ENCODE peak calls at places on chromosomes 7 and 10, in five cellular contexts. X, Q, N, A and O are unnamed samples.
A peak's percentile ranks its signal among the peaks of the same experiment; 100 is the strongest.

GRCh38 chr7:74025146-74025545 is 2.8 kb upstream of the ELN start:
- DNase-seq in X (no peak), Q (no peak), N (no peak), A (no peak), O (no peak)

GRCh38 chr10:28120795-28121194 is 121.9 kb upstream of the ODAD2 start:
- DNase-seq in X (no peak), Q (no peak), N (no peak), A (no peak), O (no peak)

GRCh38 chr10:92848037-92848440 is 281 bp upstream of the EXOC6 start:
- DNase-seq in X (no peak), Q (no peak), N (no peak), A (no peak), O (no peak)

GRCh38 chr7:141128506-141128905 is 54.6 kb downstream of the TMEM178B start:
- DNase-seq in X (no peak), Q (no peak), N (no peak), A (no peak), O (no peak)

GRCh38 chr10:71216363-71216695 is 4.0 kb downstream of the UNC5B start:
- DNase-seq in X (no peak), Q (no peak), N (no peak), A (no peak), O (no peak)

GRCh38 chr7:12054830-12055229 is 156.3 kb upstream of the TMEM106B start:
- DNase-seq in X (no peak), Q (no peak), N (no peak), A (no peak), O (no peak)

GRCh38 chr10:21048086-21048485 is 151.0 kb upstream of the NEBL start:
- DNase-seq in X (no peak), Q (no peak), N (no peak), A (no peak), O (no peak)

GRCh38 chr7:23445326-23445725 is 25.0 kb downstream of the IGF2BP3 start:
- DNase-seq in X (no peak), Q (no peak), N (no peak), A (no peak), O (no peak)

GRCh38 chr10:64277536-64277935 is 756.3 kb downstream of the REEP3 start:
- DNase-seq in X (no peak), Q (no peak), N (no peak), A (no peak), O (no peak)

DNA sequence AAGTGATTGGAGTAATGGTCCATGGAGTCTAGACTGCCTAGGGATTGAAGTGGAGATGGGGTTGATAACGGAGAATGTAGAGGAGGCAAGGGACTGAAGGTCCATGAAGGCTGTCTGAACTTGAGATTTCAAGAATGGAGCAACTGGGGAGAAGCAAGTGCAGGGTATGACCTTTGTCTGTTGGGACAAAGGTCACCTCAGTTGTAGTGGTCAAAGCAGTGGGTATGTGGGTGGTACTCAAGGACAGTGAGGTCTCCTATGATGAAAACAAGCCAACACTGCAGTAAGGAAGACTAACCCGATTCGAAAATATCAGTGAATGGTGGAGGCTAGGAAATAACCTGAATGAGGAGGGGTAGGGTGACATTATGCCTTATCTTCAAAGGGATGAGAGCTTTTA is 5.4 kb upstream of the DDX21 start:
- DNase-seq in X (no peak), Q (no peak), N (no peak), A (no peak), O (no peak)
- H3K27ac ChIP-seq in X (no peak overlapping the region), Q (no peak overlapping the region), N (no peak overlapping the region), A (no peak overlapping the region), O (no peak overlapping the region)

DNA sequence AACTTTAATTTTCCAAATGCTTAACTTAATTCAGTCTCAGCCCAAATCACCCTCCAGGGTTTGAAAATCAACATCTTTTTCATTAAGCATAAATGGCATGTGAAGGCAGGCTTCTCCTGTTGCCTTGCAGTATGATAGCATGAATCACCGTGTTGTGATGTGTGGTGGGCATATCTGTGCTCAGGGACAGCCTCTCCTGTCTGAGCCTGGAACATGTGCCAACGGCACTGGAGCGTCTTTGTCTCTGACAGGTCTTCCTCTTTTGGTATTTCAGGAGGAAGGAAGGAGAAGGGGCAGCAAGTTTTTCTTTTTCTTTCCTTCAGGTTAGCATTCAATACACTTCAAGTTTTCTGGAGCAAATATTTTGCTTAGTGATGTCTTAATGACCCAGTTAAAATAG is 57.6 kb downstream of the LRGUK start:
- DNase-seq in X (no peak), Q (no peak), N (no peak), A (no peak), O (no peak)
- H3K27ac ChIP-seq in X (no peak overlapping the region), Q (no peak overlapping the region), N (no peak overlapping the region), A (no peak overlapping the region), O (no peak overlapping the region)

GRCh38 chr7:32890553-32891045 is 961 bp downstream of the KBTBD2 start:
- DNase-seq in X (peak; percentile 54), Q (no peak), N (no peak), A (no peak), O (no peak)

GRCh38 chr7:32890010-32890552 is 1.5 kb downstream of the KBTBD2 start:
- DNase-seq in X (peak; percentile 54), Q (no peak), N (no peak), A (no peak), O (no peak)

GRCh38 chr7:32888505-32888904 is 3.1 kb downstream of the KBTBD2 start:
- DNase-seq in X (no peak), Q (no peak), N (no peak), A (no peak), O (no peak)

GRCh38 chr7:32891046-32891799 is at the start of gene KBTBD2:
- DNase-seq in X (peak; percentile 91), Q (peak; percentile 49), N (peak; percentile 82), A (peak; percentile 91), O (peak; percentile 91)

GRCh38 chr7:32887395-32887794 is 4.2 kb downstream of the KBTBD2 start:
- DNase-seq in X (no peak), Q (no peak), N (no peak), A (no peak), O (no peak)
- H3K27ac ChIP-seq in X (no peak overlapping the region), Q (no peak overlapping the region), N (no peak overlapping the region), A (no peak overlapping the region), O (no peak overlapping the region)

DNA sequence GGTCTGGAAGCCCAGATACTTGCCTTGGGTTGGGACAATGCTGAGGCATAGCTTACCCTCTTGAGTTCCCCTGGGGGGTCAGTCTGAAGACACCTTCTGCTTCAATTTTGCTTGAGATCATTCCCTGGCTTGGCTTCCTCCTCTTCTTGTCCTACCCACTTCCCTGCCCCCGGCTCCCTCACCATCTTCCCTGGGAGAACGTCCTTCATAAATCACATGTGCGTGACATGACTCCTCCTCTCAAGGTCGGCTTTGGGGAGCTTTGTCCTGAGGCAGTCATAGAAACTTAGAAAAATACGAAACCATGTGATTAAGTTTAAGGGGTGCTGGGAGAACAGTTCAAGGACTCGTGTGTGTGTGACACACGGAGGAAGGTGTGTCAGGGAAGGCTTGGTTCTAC is 122.6 kb downstream of the SH2D4B start:
- DNase-seq in X (no peak), Q (no peak), N (no peak), A (no peak), O (no peak)
- H3K27ac ChIP-seq in X (no peak overlapping the region), Q (no peak overlapping the region), N (no peak overlapping the region), A (no peak overlapping the region), O (no peak overlapping the region)

GRCh38 chr7:41164440-41164839 is 538.5 kb downstream of the INHBA start:
- DNase-seq in X (no peak), Q (no peak), N (no peak), A (no peak), O (no peak)

GRCh38 chr7:41163991-41164390 is 538.9 kb downstream of the INHBA start:
- DNase-seq in X (no peak), Q (no peak), N (no peak), A (no peak), O (no peak)

GRCh38 chr7:41161188-41161587 is 541.7 kb downstream of the INHBA start:
- DNase-seq in X (no peak), Q (no peak), N (no peak), A (no peak), O (no peak)

DNA sequence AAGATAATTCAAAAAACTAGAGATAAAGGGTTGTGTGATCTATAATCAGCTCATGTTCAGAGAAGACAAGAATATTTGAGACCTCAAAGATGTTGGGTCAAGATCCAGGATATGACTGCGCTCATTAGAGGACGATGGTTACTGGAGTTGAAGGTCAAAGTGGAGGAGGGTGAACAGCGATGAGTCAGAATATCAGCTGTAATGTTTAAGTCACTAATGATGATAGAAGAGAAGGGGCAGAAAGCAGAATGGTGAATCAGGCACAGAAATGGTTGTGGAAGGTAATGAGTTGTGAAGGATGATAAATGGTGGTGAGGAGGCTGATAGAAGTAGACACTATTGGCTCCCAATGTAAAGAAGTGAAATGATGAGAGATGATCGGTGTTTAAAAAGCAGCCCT is 540.3 kb downstream of the INHBA start:
- DNase-seq in X (no peak), Q (no peak), N (no peak), A (no peak), O (no peak)
- H3K27ac ChIP-seq in X (no peak overlapping the region), Q (no peak overlapping the region), N (no peak overlapping the region), A (no peak overlapping the region), O (no peak overlapping the region)

GRCh38 chr7:135803143-135803542 is 54.5 kb upstream of the FAM180A start:
- DNase-seq in X (no peak), Q (no peak), N (no peak), A (no peak), O (no peak)

GRCh38 chr7:135801045-135801693 is 52.6 kb upstream of the FAM180A start:
- DNase-seq in X (peak; percentile 85), Q (no peak), N (peak; percentile 61), A (no peak), O (no peak)

GRCh38 chr7:135800560-135800959 is 51.9 kb upstream of the FAM180A start:
- DNase-seq in X (no peak), Q (no peak), N (no peak), A (no peak), O (no peak)

GRCh38 chr7:135801877-135802276 is 53.3 kb upstream of the FAM180A start:
- DNase-seq in X (no peak), Q (no peak), N (no peak), A (no peak), O (no peak)

DNA sequence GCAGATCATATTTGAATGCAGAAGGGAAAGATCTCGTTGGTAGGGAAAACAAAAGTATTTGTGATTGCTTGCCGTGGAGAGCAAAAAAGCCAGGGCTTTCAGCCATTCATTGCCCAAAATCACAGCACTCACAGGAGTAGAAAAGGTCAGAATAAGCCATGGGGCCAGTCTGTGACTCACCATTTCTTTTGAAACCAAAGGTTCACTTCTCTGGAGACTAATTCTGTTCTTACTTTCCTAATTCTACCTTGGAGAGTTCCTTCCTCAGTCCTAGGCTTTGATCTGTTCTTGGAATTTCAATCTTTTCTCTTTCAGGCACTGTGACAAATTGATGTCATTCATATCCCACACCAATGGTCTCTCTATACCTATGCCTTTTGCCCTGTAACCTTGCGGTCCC is 54.1 kb upstream of the FAM180A start:
- DNase-seq in X (no peak), Q (no peak), N (no peak), A (no peak), O (no peak)
- H3K27ac ChIP-seq in X (no peak overlapping the region), Q (peak overlapping the region; percentile 22), N (no peak overlapping the region), A (no peak overlapping the region), O (no peak overlapping the region)